ENCODE peak calls at places on chromosome 5, in seven cellular contexts. U, R, D, K, C, J and P are unnamed samples.

GRCh38 chr5:109971968-109972367 is 282.2 kb downstream of the MAN2A1 start:
- DNase-seq in U (no peak), R (no peak), D (no peak), K (no peak), C (no peak), J (no peak), P (no peak)

GRCh38 chr5:181127456-181127855 is 3.5 kb downstream of the OR2V1 start:
- DNase-seq in U (no peak), R (no peak), D (no peak), K (no peak), C (no peak), J (no peak), P (no peak)

GRCh38 chr5:435961-436640 is 6.9 kb upstream of the EXOC3 start:
- DNase-seq in U (no peak), R (no peak), D (no peak), K (peak), C (peak), J (no peak), P (no peak)

GRCh38 chr5:141821430-141821925 is 56.7 kb downstream of the PCDH1 start:
- DNase-seq in U (no peak), R (no peak), D (no peak), K (peak), C (peak), J (no peak), P (peak)

GRCh38 chr5:119397518-119398380 is 41.9 kb downstream of the TNFAIP8 start:
- DNase-seq in U (no peak), R (no peak), D (no peak), K (peak), C (no peak), J (peak), P (no peak)

GRCh38 chr5:100424017-100424416 is 111.2 kb upstream of the FAM174A start:
- DNase-seq in U (no peak), R (no peak), D (no peak), K (no peak), C (no peak), J (no peak), P (no peak)

GRCh38 chr5:136981936-136982335 is 517.2 kb downstream of the SPOCK1 start:
- DNase-seq in U (no peak), R (no peak), D (no peak), K (no peak), C (no peak), J (no peak), P (no peak)

GRCh38 chr5:127351418-127351817 is 60.8 kb downstream of the MEGF10 start:
- DNase-seq in U (no peak), R (no peak), D (no peak), K (no peak), C (peak), J (peak), P (no peak)

GRCh38 chr5:120017523-120017922 is 388.2 kb downstream of the FAM170A start:
- DNase-seq in U (no peak), R (no peak), D (no peak), K (peak), C (no peak), J (no peak), P (no peak)

GRCh38 chr5:179805529-179806249 is 977 bp downstream of the MGAT4B start:
- DNase-seq in U (no peak), R (peak), D (peak), K (no peak), C (peak), J (no peak), P (no peak)

GRCh38 chr5:43304520-43304919 is 8.7 kb downstream of the HMGCS1 start:
- DNase-seq in U (no peak), R (no peak), D (no peak), K (no peak), C (no peak), J (no peak), P (no peak)

GRCh38 chr5:83469075-83469474 is 2.5 kb upstream of the VCAN start:
- DNase-seq in U (no peak), R (no peak), D (no peak), K (no peak), C (no peak), J (no peak), P (no peak)

GRCh38 chr5:122054266-122054665 is 23.8 kb downstream of the LOX start:
- DNase-seq in U (no peak), R (no peak), D (no peak), K (no peak), C (no peak), J (no peak), P (no peak)

GRCh38 chr5:71483355-71483754 is 27.9 kb downstream of the BDP1 start:
- DNase-seq in U (no peak), R (no peak), D (no peak), K (peak), C (peak), J (no peak), P (no peak)

GRCh38 chr5:93583525-93583798 is 440 bp downstream of the NR2F1 start:
- DNase-seq in U (no peak), R (no peak), D (no peak), K (no peak), C (no peak), J (no peak), P (no peak)

GRCh38 chr5:149387081-149387611 is 8.1 kb upstream of the IL17B start:
- DNase-seq in U (no peak), R (no peak), D (no peak), K (no peak), C (no peak), J (no peak), P (no peak)

GRCh38 chr5:12704955-12705354 is 800.7 kb upstream of the CTNND2 start:
- DNase-seq in U (no peak), R (no peak), D (no peak), K (peak), C (no peak), J (no peak), P (no peak)

GRCh38 chr5:5207832-5208231 is 67.7 kb downstream of the ADAMTS16 start:
- DNase-seq in U (no peak), R (no peak), D (no peak), K (no peak), C (no peak), J (no peak), P (no peak)

GRCh38 chr5:95669540-95669939 is 13.3 kb downstream of the SPATA9 start:
- DNase-seq in U (no peak), R (no peak), D (no peak), K (no peak), C (peak), J (no peak), P (peak)

GRCh38 chr5:171067540-171068130 is 205.8 kb downstream of the RANBP17 start:
- DNase-seq in U (no peak), R (no peak), D (no peak), K (no peak), C (no peak), J (no peak), P (no peak)

GRCh38 chr5:96297867-96298266 is 135.2 kb downstream of the PCSK1 start:
- DNase-seq in U (no peak), R (no peak), D (no peak), K (no peak), C (peak), J (no peak), P (no peak)

GRCh38 chr5:18752317-18752716 is 1118.1 kb downstream of the TAF11L14 start:
- DNase-seq in U (no peak), R (no peak), D (no peak), K (no peak), C (no peak), J (no peak), P (no peak)

GRCh38 chr5:109694451-109694891 is 4.7 kb downstream of the MAN2A1 start:
- DNase-seq in U (no peak), R (no peak), D (no peak), K (no peak), C (no peak), J (no peak), P (no peak)

GRCh38 chr5:115050860-115051259 is 118.8 kb downstream of the TRIM36 start:
- DNase-seq in U (no peak), R (no peak), D (no peak), K (no peak), C (no peak), J (no peak), P (no peak)

GRCh38 chr5:123807177-123807900 is 295.4 kb downstream of the CSNK1G3 start:
- DNase-seq in U (no peak), R (no peak), D (no peak), K (no peak), C (no peak), J (no peak), P (no peak)

GRCh38 chr5:136062563-136063274 is 33.9 kb downstream of the TGFBI start:
- DNase-seq in U (peak), R (peak), D (no peak), K (peak), C (no peak), J (peak), P (no peak)

GRCh38 chr5:132775439-132776076 is 1.5 kb downstream of the SEPTIN8 start:
- DNase-seq in U (no peak), R (no peak), D (no peak), K (peak), C (no peak), J (peak), P (no peak)

GRCh38 chr5:32217886-32218396 is 43.8 kb upstream of the GOLPH3 start:
- DNase-seq in U (no peak), R (no peak), D (no peak), K (no peak), C (no peak), J (no peak), P (peak)

GRCh38 chr5:179289756-179290385 is 55.4 kb downstream of the ADAMTS2 start:
- DNase-seq in U (no peak), R (no peak), D (no peak), K (no peak), C (no peak), J (no peak), P (no peak)

GRCh38 chr5:136070486-136071285 is 41.9 kb downstream of the TGFBI start:
- DNase-seq in U (no peak), R (peak), D (no peak), K (no peak), C (no peak), J (no peak), P (no peak)

GRCh38 chr5:10534491-10535236 is 29.2 kb upstream of the ANKRD33B start:
- DNase-seq in U (no peak), R (no peak), D (no peak), K (no peak), C (no peak), J (no peak), P (no peak)

GRCh38 chr5:140785905-140786686 is at the start of gene PCDHA1:
- DNase-seq in U (no peak), R (no peak), D (no peak), K (no peak), C (no peak), J (no peak), P (no peak)

GRCh38 chr5:1101991-1102713 is 9.7 kb downstream of the SLC12A7 start:
- DNase-seq in U (no peak), R (peak), D (no peak), K (no peak), C (peak), J (no peak), P (no peak)

GRCh38 chr5:21195145-21195544 is 1207.1 kb upstream of the CDH18 start:
- DNase-seq in U (no peak), R (no peak), D (no peak), K (no peak), C (no peak), J (no peak), P (no peak)

GRCh38 chr5:179624841-179625271 is 1.4 kb upstream of the HNRNPH1 start:
- DNase-seq in U (no peak), R (no peak), D (no peak), K (no peak), C (no peak), J (no peak), P (no peak)